ENCODE peak calls at places on chromosome 1, in ten cellular contexts. One of them, this sample, is unnamed.

GRCh38 chr1:156367386-156368156 is 1.4 kb upstream of the RHBG start:
- DNase-seq in hepatic stellate cell: no peak
- DNase-seq in T-helper 9 cell: no peak
- DNase-seq in GM12892: no peak
- DNase-seq in NCI-H1105: no peak
- DNase-seq in SJSA1: no peak
- DNase-seq in left colon: no peak
- DNase-seq in RPMI8226: no peak
- DNase-seq in choroid plexus epithelial cell: no peak
- DNase-seq in T-cell: no peak
- DNase-seq in this sample: no peak

GRCh38 chr1:229531326-229531725 is 23.2 kb upstream of the NUP133 start:
- DNase-seq in T-helper 9 cell: no peak
- DNase-seq in choroid plexus epithelial cell: no peak
- DNase-seq in hepatic stellate cell: no peak
- DNase-seq in NCI-H1105: no peak
- DNase-seq in left colon: no peak
- DNase-seq in GM12892: no peak
- DNase-seq in SJSA1: no peak
- DNase-seq in T-cell: no peak
- DNase-seq in RPMI8226: no peak
- DNase-seq in this sample: no peak

GRCh38 chr1:94701796-94702439 is 118.2 kb upstream of the SLC44A3 start:
- DNase-seq in RPMI8226: no peak
- DNase-seq in NCI-H1105: no peak
- DNase-seq in T-cell: no peak
- DNase-seq in left colon: no peak
- DNase-seq in T-helper 9 cell: no peak
- DNase-seq in GM12892: no peak
- DNase-seq in SJSA1: no peak
- DNase-seq in choroid plexus epithelial cell: peak
- DNase-seq in hepatic stellate cell: no peak
- DNase-seq in this sample: no peak

GRCh38 chr1:94142022-94142421 is 21.1 kb upstream of the ABCA4 start:
- DNase-seq in left colon: no peak
- DNase-seq in RPMI8226: no peak
- DNase-seq in choroid plexus epithelial cell: peak
- DNase-seq in SJSA1: no peak
- DNase-seq in NCI-H1105: no peak
- DNase-seq in T-helper 9 cell: no peak
- DNase-seq in T-cell: no peak
- DNase-seq in GM12892: no peak
- DNase-seq in hepatic stellate cell: no peak
- DNase-seq in this sample: no peak

GRCh38 chr1:203186446-203187305 is at the start of gene CHI3L1:
- DNase-seq in left colon: no peak
- DNase-seq in T-helper 9 cell: no peak
- DNase-seq in GM12892: no peak
- DNase-seq in RPMI8226: peak
- DNase-seq in choroid plexus epithelial cell: no peak
- DNase-seq in T-cell: no peak
- DNase-seq in NCI-H1105: no peak
- DNase-seq in hepatic stellate cell: no peak
- DNase-seq in SJSA1: no peak
- DNase-seq in this sample: no peak

GRCh38 chr1:26693557-26694184 is 2.1 kb upstream of the ARID1A start:
- DNase-seq in hepatic stellate cell: no peak
- DNase-seq in NCI-H1105: no peak
- DNase-seq in choroid plexus epithelial cell: no peak
- DNase-seq in T-cell: no peak
- DNase-seq in RPMI8226: peak
- DNase-seq in SJSA1: no peak
- DNase-seq in left colon: no peak
- DNase-seq in T-helper 9 cell: no peak
- DNase-seq in GM12892: no peak
- DNase-seq in this sample: no peak

GRCh38 chr1:190474010-190474409 is 3.7 kb downstream of the BRINP3 start:
- DNase-seq in choroid plexus epithelial cell: no peak
- DNase-seq in hepatic stellate cell: no peak
- DNase-seq in NCI-H1105: no peak
- DNase-seq in T-cell: no peak
- DNase-seq in RPMI8226: no peak
- DNase-seq in T-helper 9 cell: no peak
- DNase-seq in GM12892: no peak
- DNase-seq in left colon: no peak
- DNase-seq in SJSA1: no peak
- DNase-seq in this sample: no peak

GRCh38 chr1:67158401-67158800 is 7.9 kb upstream of the IL23R start:
- DNase-seq in T-helper 9 cell: no peak
- DNase-seq in SJSA1: no peak
- DNase-seq in T-cell: no peak
- DNase-seq in left colon: no peak
- DNase-seq in NCI-H1105: no peak
- DNase-seq in RPMI8226: no peak
- DNase-seq in GM12892: no peak
- DNase-seq in hepatic stellate cell: no peak
- DNase-seq in choroid plexus epithelial cell: peak
- DNase-seq in this sample: no peak

GRCh38 chr1:50458507-50458906 is 35.3 kb upstream of the DMRTA2 start:
- DNase-seq in T-cell: no peak
- DNase-seq in GM12892: no peak
- DNase-seq in RPMI8226: no peak
- DNase-seq in hepatic stellate cell: no peak
- DNase-seq in choroid plexus epithelial cell: no peak
- DNase-seq in NCI-H1105: no peak
- DNase-seq in SJSA1: no peak
- DNase-seq in left colon: no peak
- DNase-seq in T-helper 9 cell: no peak
- DNase-seq in this sample: no peak

GRCh38 chr1:17075470-17076255 is 21.8 kb upstream of the SDHB start:
- DNase-seq in GM12892: peak
- DNase-seq in hepatic stellate cell: peak
- DNase-seq in T-cell: no peak
- DNase-seq in NCI-H1105: no peak
- DNase-seq in choroid plexus epithelial cell: peak
- DNase-seq in left colon: no peak
- DNase-seq in RPMI8226: peak
- DNase-seq in T-helper 9 cell: no peak
- DNase-seq in SJSA1: no peak
- DNase-seq in this sample: no peak

GRCh38 chr1:37515185-37516034 is 844 bp upstream of the MEAF6 start:
- DNase-seq in hepatic stellate cell: no peak
- DNase-seq in T-helper 9 cell: no peak
- DNase-seq in GM12892: no peak
- DNase-seq in RPMI8226: no peak
- DNase-seq in choroid plexus epithelial cell: no peak
- DNase-seq in SJSA1: no peak
- DNase-seq in T-cell: no peak
- DNase-seq in left colon: no peak
- DNase-seq in NCI-H1105: no peak
- DNase-seq in this sample: no peak

GRCh38 chr1:156750191-156750931 is 1.1 kb downstream of the HDGF start:
- DNase-seq in RPMI8226: peak
- DNase-seq in SJSA1: no peak
- DNase-seq in NCI-H1105: peak
- DNase-seq in hepatic stellate cell: no peak
- DNase-seq in T-helper 9 cell: no peak
- DNase-seq in left colon: peak
- DNase-seq in choroid plexus epithelial cell: no peak
- DNase-seq in T-cell: peak
- DNase-seq in GM12892: no peak
- DNase-seq in this sample: peak

GRCh38 chr1:24481843-24482610 is 20.6 kb upstream of the RCAN3 start:
- DNase-seq in NCI-H1105: no peak
- DNase-seq in left colon: no peak
- DNase-seq in T-cell: peak
- DNase-seq in T-helper 9 cell: no peak
- DNase-seq in RPMI8226: no peak
- DNase-seq in GM12892: no peak
- DNase-seq in hepatic stellate cell: no peak
- DNase-seq in choroid plexus epithelial cell: no peak
- DNase-seq in SJSA1: no peak
- DNase-seq in this sample: no peak

GRCh38 chr1:159935719-159936283 is 9.6 kb downstream of the IGSF9 start:
- DNase-seq in RPMI8226: peak
- DNase-seq in choroid plexus epithelial cell: no peak
- DNase-seq in hepatic stellate cell: no peak
- DNase-seq in T-helper 9 cell: no peak
- DNase-seq in NCI-H1105: no peak
- DNase-seq in left colon: no peak
- DNase-seq in T-cell: no peak
- DNase-seq in GM12892: no peak
- DNase-seq in SJSA1: no peak
- DNase-seq in this sample: no peak

GRCh38 chr1:193884848-193885558 is 698.6 kb upstream of the B3GALT2 start:
- DNase-seq in left colon: no peak
- DNase-seq in GM12892: no peak
- DNase-seq in T-cell: no peak
- DNase-seq in NCI-H1105: no peak
- DNase-seq in T-helper 9 cell: no peak
- DNase-seq in SJSA1: no peak
- DNase-seq in RPMI8226: no peak
- DNase-seq in choroid plexus epithelial cell: no peak
- DNase-seq in hepatic stellate cell: no peak
- DNase-seq in this sample: no peak

GRCh38 chr1:248196965-248197364 is at the start of gene OR2M3:
- DNase-seq in RPMI8226: no peak
- DNase-seq in choroid plexus epithelial cell: no peak
- DNase-seq in GM12892: no peak
- DNase-seq in SJSA1: no peak
- DNase-seq in T-helper 9 cell: no peak
- DNase-seq in T-cell: no peak
- DNase-seq in left colon: no peak
- DNase-seq in hepatic stellate cell: no peak
- DNase-seq in NCI-H1105: no peak
- DNase-seq in this sample: no peak

GRCh38 chr1:108624069-108624468 is 36.8 kb downstream of the HENMT1 start:
- DNase-seq in left colon: no peak
- DNase-seq in RPMI8226: no peak
- DNase-seq in T-helper 9 cell: no peak
- DNase-seq in choroid plexus epithelial cell: no peak
- DNase-seq in SJSA1: no peak
- DNase-seq in GM12892: no peak
- DNase-seq in hepatic stellate cell: no peak
- DNase-seq in T-cell: no peak
- DNase-seq in NCI-H1105: no peak
- DNase-seq in this sample: no peak

GRCh38 chr1:38194486-38194885 is 147.9 kb upstream of the POU3F1 start:
- DNase-seq in RPMI8226: no peak
- DNase-seq in GM12892: no peak
- DNase-seq in left colon: no peak
- DNase-seq in choroid plexus epithelial cell: no peak
- DNase-seq in NCI-H1105: no peak
- DNase-seq in T-cell: no peak
- DNase-seq in T-helper 9 cell: no peak
- DNase-seq in SJSA1: no peak
- DNase-seq in hepatic stellate cell: no peak
- DNase-seq in this sample: no peak

GRCh38 chr1:44012941-44013609 is 18.2 kb downstream of the SLC6A9 start:
- DNase-seq in hepatic stellate cell: no peak
- DNase-seq in left colon: no peak
- DNase-seq in T-helper 9 cell: no peak
- DNase-seq in T-cell: peak
- DNase-seq in RPMI8226: no peak
- DNase-seq in SJSA1: no peak
- DNase-seq in NCI-H1105: no peak
- DNase-seq in GM12892: no peak
- DNase-seq in choroid plexus epithelial cell: no peak
- DNase-seq in this sample: no peak

GRCh38 chr1:233828480-233828879 is 76.0 kb upstream of the SLC35F3 start:
- DNase-seq in GM12892: no peak
- DNase-seq in left colon: no peak
- DNase-seq in RPMI8226: no peak
- DNase-seq in hepatic stellate cell: no peak
- DNase-seq in T-cell: no peak
- DNase-seq in T-helper 9 cell: no peak
- DNase-seq in SJSA1: no peak
- DNase-seq in choroid plexus epithelial cell: no peak
- DNase-seq in NCI-H1105: no peak
- DNase-seq in this sample: no peak

GRCh38 chr1:195697130-195697529 is 911.1 kb downstream of the KCNT2 start:
- DNase-seq in hepatic stellate cell: no peak
- DNase-seq in NCI-H1105: no peak
- DNase-seq in GM12892: no peak
- DNase-seq in T-helper 9 cell: no peak
- DNase-seq in T-cell: no peak
- DNase-seq in RPMI8226: no peak
- DNase-seq in choroid plexus epithelial cell: no peak
- DNase-seq in left colon: no peak
- DNase-seq in SJSA1: no peak
- DNase-seq in this sample: no peak

GRCh38 chr1:214216779-214217178 is 64.2 kb upstream of the SMYD2 start:
- DNase-seq in GM12892: no peak
- DNase-seq in hepatic stellate cell: no peak
- DNase-seq in RPMI8226: no peak
- DNase-seq in T-helper 9 cell: no peak
- DNase-seq in choroid plexus epithelial cell: no peak
- DNase-seq in left colon: no peak
- DNase-seq in SJSA1: no peak
- DNase-seq in T-cell: no peak
- DNase-seq in NCI-H1105: no peak
- DNase-seq in this sample: peak

GRCh38 chr1:54249798-54250497 is 50.0 kb downstream of the MRPL37 start:
- DNase-seq in GM12892: no peak
- DNase-seq in RPMI8226: no peak
- DNase-seq in hepatic stellate cell: peak
- DNase-seq in NCI-H1105: no peak
- DNase-seq in SJSA1: peak
- DNase-seq in T-cell: no peak
- DNase-seq in choroid plexus epithelial cell: peak
- DNase-seq in T-helper 9 cell: no peak
- DNase-seq in left colon: no peak
- DNase-seq in this sample: peak

GRCh38 chr1:14255711-14256110 is 342.8 kb upstream of the KAZN start:
- DNase-seq in choroid plexus epithelial cell: peak
- DNase-seq in RPMI8226: no peak
- DNase-seq in T-cell: no peak
- DNase-seq in NCI-H1105: no peak
- DNase-seq in T-helper 9 cell: no peak
- DNase-seq in left colon: no peak
- DNase-seq in GM12892: no peak
- DNase-seq in hepatic stellate cell: no peak
- DNase-seq in SJSA1: no peak
- DNase-seq in this sample: no peak

GRCh38 chr1:119635801-119636390 is 12.2 kb downstream of the ZNF697 start:
- DNase-seq in RPMI8226: no peak
- DNase-seq in left colon: no peak
- DNase-seq in GM12892: no peak
- DNase-seq in T-helper 9 cell: no peak
- DNase-seq in NCI-H1105: no peak
- DNase-seq in choroid plexus epithelial cell: peak
- DNase-seq in T-cell: no peak
- DNase-seq in hepatic stellate cell: peak
- DNase-seq in SJSA1: no peak
- DNase-seq in this sample: no peak

GRCh38 chr1:219710529-219711194 is 97.8 kb upstream of the ZC3H11B start:
- DNase-seq in NCI-H1105: no peak
- DNase-seq in left colon: no peak
- DNase-seq in RPMI8226: no peak
- DNase-seq in T-cell: no peak
- DNase-seq in choroid plexus epithelial cell: peak
- DNase-seq in T-helper 9 cell: no peak
- DNase-seq in hepatic stellate cell: no peak
- DNase-seq in SJSA1: peak
- DNase-seq in GM12892: no peak
- DNase-seq in this sample: peak

GRCh38 chr1:203282720-203283542 is 22.4 kb upstream of the BTG2 start:
- DNase-seq in choroid plexus epithelial cell: no peak
- DNase-seq in SJSA1: no peak
- DNase-seq in T-helper 9 cell: no peak
- DNase-seq in hepatic stellate cell: no peak
- DNase-seq in left colon: no peak
- DNase-seq in NCI-H1105: no peak
- DNase-seq in T-cell: no peak
- DNase-seq in GM12892: no peak
- DNase-seq in RPMI8226: no peak
- DNase-seq in this sample: no peak

GRCh38 chr1:43293896-43294760 is 6.7 kb upstream of the TIE1 start:
- DNase-seq in T-cell: no peak
- DNase-seq in GM12892: no peak
- DNase-seq in SJSA1: no peak
- DNase-seq in choroid plexus epithelial cell: peak
- DNase-seq in hepatic stellate cell: peak
- DNase-seq in NCI-H1105: no peak
- DNase-seq in RPMI8226: no peak
- DNase-seq in left colon: peak
- DNase-seq in T-helper 9 cell: no peak
- DNase-seq in this sample: peak